ENCODE peak calls at places on chromosomes 16 and 17, in four cellular contexts. G is K562, K is GM12878, J is HepG2. O is an unnamed sample.

GRCh38 chr17:40582328-40582901 is 17.1 kb upstream of the CCR7 start:
- DNase-seq in G (no peak), K (peak), J (no peak), O (no peak)

GRCh38 chr17:72887917-72888316 is 204.6 kb downstream of the SLC39A11 start:
- DNase-seq in G (no peak), K (no peak), J (no peak), O (no peak)

GRCh38 chr17:70544307-70544706 is 375.0 kb downstream of the KCNJ2 start:
- DNase-seq in G (no peak), K (no peak), J (no peak), O (no peak)

GRCh38 chr17:61407211-61407911 is 7.7 kb downstream of the TBX2 start:
- DNase-seq in G (no peak), K (no peak), J (no peak), O (peak)

GRCh38 chr17:2974347-2974746 is 89.1 kb downstream of the OR1D5 start:
- DNase-seq in G (no peak), K (no peak), J (no peak), O (no peak)

GRCh38 chr17:70159980-70160379 is 9.4 kb upstream of the KCNJ2 start:
- DNase-seq in G (no peak), K (no peak), J (no peak), O (no peak)

GRCh38 chr16:87332150-87332549 is 15.0 kb upstream of the C16orf95 start:
- DNase-seq in G (no peak), K (no peak), J (no peak), O (no peak)

GRCh38 chr17:82909322-82909904 is 69.6 kb upstream of the ZNF750 start:
- DNase-seq in G (no peak), K (no peak), J (no peak), O (no peak)

GRCh38 chr16:1960665-1961630 is 1.6 kb downstream of the NDUFB10 start:
- DNase-seq in G (no peak), K (no peak), J (peak), O (no peak)

GRCh38 chr17:1606352-1606985 is 22.2 kb downstream of the SLC43A2 start:
- DNase-seq in G (no peak), K (no peak), J (no peak), O (no peak)

GRCh38 chr16:2026461-2027023 is at the start of gene NHERF2:
- DNase-seq in G (peak), K (no peak), J (no peak), O (no peak)

GRCh38 chr17:58285422-58285810 is 4.7 kb upstream of the MPO start:
- DNase-seq in G (no peak), K (no peak), J (no peak), O (no peak)

GRCh38 chr17:70905796-70906195 is 736.5 kb downstream of the KCNJ2 start:
- DNase-seq in G (no peak), K (no peak), J (no peak), O (no peak)

GRCh38 chr16:85428168-85428898 is 184.8 kb upstream of the GSE1 start:
- DNase-seq in G (peak), K (no peak), J (no peak), O (peak)

GRCh38 chr16:73878616-73879015 is 418.0 kb upstream of the PSMD7 start:
- DNase-seq in G (peak), K (peak), J (peak), O (peak)

GRCh38 chr17:57315061-57315851 is 58.9 kb downstream of the MSI2 start:
- DNase-seq in G (no peak), K (no peak), J (no peak), O (no peak)

GRCh38 chr17:14101976-14102375 is 32.7 kb downstream of the COX10 start:
- DNase-seq in G (no peak), K (no peak), J (no peak), O (no peak)

GRCh38 chr16:71499775-71500364 is 10.7 kb upstream of the ZNF19 start:
- DNase-seq in G (peak), K (peak), J (peak), O (peak)

GRCh38 chr16:47612711-47613110 is 151.6 kb downstream of the PHKB start:
- DNase-seq in G (no peak), K (no peak), J (no peak), O (no peak)

GRCh38 chr16:59259964-59260348 is 525.8 kb upstream of the GOT2 start:
- DNase-seq in G (no peak), K (no peak), J (no peak), O (no peak)

GRCh38 chr17:19744922-19745757 is 3.0 kb downstream of the ALDH3A1 start:
- DNase-seq in G (peak), K (no peak), J (no peak), O (peak)

GRCh38 chr17:31050948-31051347 is 43.8 kb upstream of the NF1 start:
- DNase-seq in G (no peak), K (no peak), J (no peak), O (no peak)

GRCh38 chr17:58965221-58965620 is 141.5 kb downstream of the TRIM37 start:
- DNase-seq in G (no peak), K (no peak), J (no peak), O (no peak)

GRCh38 chr16:75502916-75503605 is 7.8 kb upstream of the CHST6 start:
- DNase-seq in G (no peak), K (no peak), J (no peak), O (no peak)

GRCh38 chr17:48724241-48725004 is 1.4 kb downstream of the PRAC2 start:
- DNase-seq in G (peak), K (peak), J (peak), O (no peak)

GRCh38 chr17:40503154-40503553 is 1.7 kb upstream of the TNS4 start:
- DNase-seq in G (no peak), K (no peak), J (no peak), O (no peak)

GRCh38 chr16:59432934-59433333 is 698.8 kb upstream of the GOT2 start:
- DNase-seq in G (no peak), K (no peak), J (no peak), O (no peak)

GRCh38 chr17:41894791-41895331 is 23.9 kb downstream of the ACLY start:
- DNase-seq in G (no peak), K (no peak), J (no peak), O (no peak)
- TF ChIP-seq POLR2AphosphoS5 in G (no peak), K (no peak), J (no peak), O (no peak)

GRCh38 chr16:88706288-88706964 is at the start of the genes CTU2 and RNF166:
- DNase-seq in G (peak), K (peak), J (peak), O (peak)
- TF ChIP-seq POLR2A in G (no peak), K (peak), J (no peak), O (no peak)

GRCh38 chr17:35895602-35896001 is 15.4 kb upstream of the CCL5 start:
- DNase-seq in G (no peak), K (no peak), J (no peak), O (no peak)
- TF ChIP-seq TAF1 in G (no peak), K (no peak), J (no peak), O (no peak)

GRCh38 chr17:80826955-80827645 is 164.5 kb upstream of the CHMP6 start:
- DNase-seq in G (no peak), K (no peak), J (no peak), O (no peak)
- TF ChIP-seq POLR2AphosphoS5 in G (no peak), K (no peak), J (no peak), O (no peak)

GRCh38 chr17:43780135-43780534 is at the start of gene CFAP97D1:
- DNase-seq in G (no peak), K (no peak), J (no peak), O (no peak)

GRCh38 chr17:43774304-43775250 is 4.2 kb downstream of the DUSP3 start:
- DNase-seq in G (no peak), K (no peak), J (no peak), O (no peak)

GRCh38 chr17:43779145-43780125 is 658 bp upstream of the DUSP3 start:
- DNase-seq in G (no peak), K (no peak), J (peak), O (no peak)

GRCh38 chr17:43782903-43783462 is 2.7 kb downstream of the CFAP97D1 start:
- DNase-seq in G (no peak), K (no peak), J (no peak), O (no peak)

GRCh38 chr17:43778337-43779144 is at the start of gene DUSP3:
- DNase-seq in G (peak), K (no peak), J (peak), O (peak)
- TF ChIP-seq POLR2A in G (peak), K (peak), J (peak), O (peak)

DNA sequence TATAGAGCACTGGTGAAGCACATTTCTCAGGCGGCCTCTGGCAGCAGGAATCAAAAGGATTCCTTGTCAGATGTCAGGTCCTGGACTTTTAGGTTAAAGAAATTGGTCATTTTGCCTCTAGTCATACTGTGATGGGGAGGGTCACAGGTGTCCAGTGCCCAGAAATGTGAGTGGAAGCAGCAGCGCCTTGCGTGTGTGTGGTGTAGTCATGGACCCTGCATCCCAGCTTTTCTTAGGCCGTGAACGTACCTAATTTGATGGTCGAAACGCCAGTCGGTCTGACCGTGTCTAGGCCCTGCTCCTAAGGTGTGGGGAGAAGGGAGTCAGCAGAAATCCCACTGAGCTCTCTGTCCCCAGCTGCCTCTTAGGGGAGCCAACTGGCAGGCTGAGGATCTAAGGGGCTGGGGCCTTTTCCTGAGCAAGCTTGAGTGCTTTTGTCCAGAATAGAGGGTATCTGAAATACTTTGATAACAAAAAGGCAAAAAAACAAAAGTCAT is 32.0 kb downstream of the POLR3E start:
- DNase-seq in G (no peak), K (no peak), J (no peak), O (no peak)
- TF ChIP-seq TAF1 in G (no peak), K (no peak), J (no peak), O (no peak)

O was measured in GM12891.